ENCODE peak calls at places on chromosome 13, in nine cellular contexts. Z is heart left ventricle, A is breast epithelium, K is H1, U is sigmoid colon, I is adrenal gland, T is ovary, J is right lobe of liver, B is prostate gland. C is an unnamed sample. For H3K4me1, the result is how much of the 10 kb centered on the place peaks cover.

GRCh38 chr13:60369242-60369641 is 27.8 kb upstream of the TDRD3 start:
- DNase-seq in Z (no peak), A (no peak), K (no peak), U (no peak), I (no peak), T (no peak), J (no peak), B (no peak), C (no peak)

GRCh38 chr13:18949970-18950369 is 231.7 kb downstream of the TUBA3C start:
- DNase-seq in Z (no peak), A (no peak), K (no peak), U (no peak), I (no peak), T (no peak), J (no peak), B (no peak), C (no peak)

GRCh38 chr13:20713751-20714150 is 10.3 kb downstream of the IL17D start:
- DNase-seq in Z (no peak), A (no peak), K (no peak), U (no peak), I (peak), T (peak), J (no peak), B (no peak), C (no peak)

GRCh38 chr13:29196409-29197074 is 376.4 kb downstream of the MTUS2 start:
- DNase-seq in Z (no peak), A (no peak), K (no peak), U (no peak), I (no peak), T (no peak), J (no peak), B (no peak), C (no peak)

GRCh38 chr13:80499536-80500280 is 158.8 kb upstream of the SPRY2 start:
- DNase-seq in Z (no peak), A (no peak), K (no peak), U (no peak), I (no peak), T (no peak), J (no peak), B (no peak), C (no peak)

GRCh38 chr13:29847501-29847983 is 2.9 kb downstream of the UBL3 start:
- DNase-seq in Z (no peak), A (no peak), K (no peak), U (no peak), I (peak), T (peak), J (no peak), B (peak), C (no peak)

GRCh38 chr13:111627596-111627995 is 307.2 kb downstream of the TEX29 start:
- DNase-seq in Z (no peak), A (no peak), K (no peak), U (peak), I (no peak), T (no peak), J (no peak), B (no peak), C (no peak)

GRCh38 chr13:26052136-26052736 is 420 bp upstream of the SHISA2 start:
- DNase-seq in Z (no peak), A (no peak), K (no peak), U (no peak), I (no peak), T (no peak), J (no peak), B (no peak), C (no peak)

GRCh38 chr13:35144496-35144895 is 202.4 kb downstream of the NBEA start:
- DNase-seq in Z (no peak), A (no peak), K (no peak), U (no peak), I (peak), T (no peak), J (no peak), B (no peak), C (no peak)

GRCh38 chr13:94710081-94710809 is 2.1 kb downstream of the SOX21 start:
- DNase-seq in Z (no peak), A (no peak), K (no peak), U (no peak), I (no peak), T (no peak), J (no peak), B (no peak), C (no peak)

GRCh38 chr13:94708971-94709614 is 3.3 kb downstream of the SOX21 start:
- DNase-seq in Z (no peak), A (no peak), K (no peak), U (no peak), I (no peak), T (no peak), J (no peak), B (no peak), C (no peak)

GRCh38 chr13:94711561-94712286 is 621 bp downstream of the SOX21 start:
- DNase-seq in Z (no peak), A (no peak), K (no peak), U (peak), I (no peak), T (no peak), J (no peak), B (no peak), C (no peak)

GRCh38 chr13:94712287-94712811 is at the start of gene SOX21:
- DNase-seq in Z (no peak), A (no peak), K (no peak), U (no peak), I (no peak), T (no peak), J (no peak), B (peak), C (no peak)

DNA sequence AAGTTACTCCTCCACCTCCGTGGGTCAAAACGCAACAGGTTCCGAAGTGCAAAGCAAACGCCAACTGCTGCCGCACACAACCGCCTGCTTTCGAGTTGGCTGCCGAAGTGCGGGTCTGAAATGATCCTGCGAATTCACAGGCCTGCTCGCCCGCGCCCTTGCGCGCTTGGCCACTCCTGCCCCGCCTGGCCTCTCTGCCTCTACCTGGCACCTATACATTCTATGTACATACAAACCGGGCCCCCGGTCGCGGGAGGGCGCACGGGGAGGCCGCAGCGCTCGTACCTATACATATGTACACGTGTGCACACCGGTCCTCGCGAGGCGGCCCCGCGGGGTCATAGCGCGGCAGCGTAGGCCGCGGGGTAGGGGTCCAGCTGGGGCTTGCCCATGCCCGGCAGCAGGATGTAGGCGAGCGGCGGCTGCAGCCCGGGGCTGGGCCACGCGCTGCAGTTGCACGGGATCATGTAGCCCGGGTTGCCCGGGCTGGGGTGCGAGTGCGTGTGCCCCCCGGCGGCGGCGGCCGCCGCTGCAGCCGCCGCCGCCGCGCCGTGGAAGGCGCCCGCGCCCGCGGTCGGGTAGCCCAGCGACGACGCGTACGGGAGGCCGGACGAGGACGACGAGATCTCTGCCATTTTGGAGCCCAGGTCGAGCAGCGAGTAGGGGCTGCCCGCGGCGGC is 1.3 kb downstream of the SOX21 start:
- DNase-seq in Z (no peak), A (no peak), K (no peak), U (no peak), I (no peak), T (no peak), J (no peak), B (no peak), C (no peak)
- H3K4me3 ChIP-seq in Z (no peak), A (no peak), K (peak), U (peak), I (no peak), T (no peak), J (no peak), B (peak), C (no peak)

GRCh38 chr13:38349386-38350113 is at the start of gene UFM1:
- DNase-seq in Z (peak), A (peak), K (peak), U (peak), I (peak), T (peak), J (peak), B (peak), C (peak)
- TF ChIP-seq POLR2A in Z (peak), A (peak), K (no peak), U (peak), I (peak), T (peak), J (peak), B (peak), C (peak)

GRCh38 chr13:92804346-92804745 is 422.3 kb upstream of the GPC6 start:
- DNase-seq in Z (no peak), A (no peak), K (no peak), U (no peak), I (no peak), T (no peak), J (no peak), B (no peak), C (no peak)

GRCh38 chr13:92804926-92805325 is 421.7 kb upstream of the GPC6 start:
- DNase-seq in Z (no peak), A (no peak), K (no peak), U (no peak), I (no peak), T (no peak), J (no peak), B (no peak), C (no peak)

GRCh38 chr13:92807343-92807742 is 419.3 kb upstream of the GPC6 start:
- DNase-seq in Z (no peak), A (no peak), K (no peak), U (no peak), I (no peak), T (no peak), J (no peak), B (no peak), C (no peak)

GRCh38 chr13:92806215-92806614 is 420.4 kb upstream of the GPC6 start:
- DNase-seq in Z (no peak), A (no peak), K (no peak), U (no peak), I (peak), T (no peak), J (no peak), B (no peak), C (no peak)

GRCh38 chr13:92805766-92806165 is 420.8 kb upstream of the GPC6 start:
- DNase-seq in Z (no peak), A (no peak), K (no peak), U (no peak), I (no peak), T (no peak), J (no peak), B (no peak), C (no peak)
- H3K4me1 ChIP-seq in Z (under half), A (under half), K (under half), U (under half), I (under half), T (under half), J (under half), B (under half), C (under half)

DNA sequence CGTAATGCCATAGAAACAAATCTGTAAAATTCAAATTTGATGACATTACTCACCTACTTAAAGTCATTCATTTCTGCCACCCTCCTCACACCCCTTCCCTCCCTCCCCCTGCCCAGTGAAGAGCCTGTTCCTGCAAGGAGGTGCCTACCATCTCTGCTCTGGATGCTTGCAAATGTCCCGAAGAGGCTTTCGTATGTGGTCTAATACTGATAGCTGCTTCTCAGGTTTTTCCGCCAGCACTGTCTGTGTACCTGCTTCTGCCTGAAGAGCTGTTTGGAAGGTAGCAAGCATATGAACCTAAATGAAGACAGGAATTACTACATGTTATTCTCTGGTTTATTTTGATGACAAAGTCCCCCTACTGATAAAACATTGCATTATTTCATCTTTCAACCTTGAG is 57.1 kb downstream of the GPALPP1 start:
- DNase-seq in Z (no peak), A (no peak), K (no peak), U (no peak), I (no peak), T (no peak), J (no peak), B (no peak), C (no peak)
- H3K4me3 ChIP-seq in Z (peak), A (no peak), K (peak), U (peak), I (no peak), T (no peak), J (no peak), B (peak), C (peak)

DNA sequence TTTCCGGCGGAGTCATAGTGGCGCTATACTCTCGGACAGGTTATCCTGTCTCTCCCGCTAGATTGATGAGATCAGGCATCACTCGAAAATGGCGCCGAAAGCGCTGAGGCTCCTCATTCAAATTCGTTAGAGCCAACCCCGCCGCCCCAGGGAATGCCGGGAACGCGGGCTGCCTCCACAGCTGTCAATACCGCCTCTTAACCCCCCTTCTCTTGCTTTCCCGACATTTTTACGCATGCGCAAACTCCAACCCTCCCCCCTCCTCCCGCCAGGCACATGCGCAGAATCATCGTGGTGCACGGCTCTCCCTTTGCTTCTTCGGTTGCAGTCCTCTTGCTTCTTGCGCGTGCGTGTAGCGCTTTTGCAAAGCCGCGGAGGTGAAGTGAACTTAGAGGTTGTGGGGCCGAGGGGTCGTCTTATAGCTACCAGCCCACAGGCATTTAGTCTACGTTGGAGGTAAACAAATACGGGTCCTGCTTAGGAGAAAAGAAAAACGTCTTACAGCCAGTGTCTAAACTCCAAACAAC is 66.7 kb downstream of the KCNRG start:
- DNase-seq in Z (peak), A (peak), K (peak), U (peak), I (peak), T (peak), J (peak), B (peak), C (peak)
- TF ChIP-seq POLR2A in Z (no peak), A (no peak), K (no peak), U (peak), I (peak), T (no peak), J (peak), B (peak), C (peak)

GRCh38 chr13:102597029-102598015 is 536 bp downstream of the TPP2 start:
- DNase-seq in Z (no peak), A (no peak), K (no peak), U (peak), I (peak), T (peak), J (peak), B (no peak), C (no peak)

GRCh38 chr13:102591988-102592781 is 4.6 kb upstream of the TPP2 start:
- DNase-seq in Z (peak), A (peak), K (peak), U (peak), I (peak), T (peak), J (peak), B (peak), C (peak)

GRCh38 chr13:102599451-102600012 is 2.7 kb downstream of the TPP2 start:
- DNase-seq in Z (no peak), A (no peak), K (no peak), U (no peak), I (no peak), T (no peak), J (no peak), B (no peak), C (no peak)

GRCh38 chr13:102598061-102598460 is 1.3 kb downstream of the TPP2 start:
- DNase-seq in Z (no peak), A (no peak), K (no peak), U (no peak), I (no peak), T (no peak), J (no peak), B (no peak), C (no peak)

DNA sequence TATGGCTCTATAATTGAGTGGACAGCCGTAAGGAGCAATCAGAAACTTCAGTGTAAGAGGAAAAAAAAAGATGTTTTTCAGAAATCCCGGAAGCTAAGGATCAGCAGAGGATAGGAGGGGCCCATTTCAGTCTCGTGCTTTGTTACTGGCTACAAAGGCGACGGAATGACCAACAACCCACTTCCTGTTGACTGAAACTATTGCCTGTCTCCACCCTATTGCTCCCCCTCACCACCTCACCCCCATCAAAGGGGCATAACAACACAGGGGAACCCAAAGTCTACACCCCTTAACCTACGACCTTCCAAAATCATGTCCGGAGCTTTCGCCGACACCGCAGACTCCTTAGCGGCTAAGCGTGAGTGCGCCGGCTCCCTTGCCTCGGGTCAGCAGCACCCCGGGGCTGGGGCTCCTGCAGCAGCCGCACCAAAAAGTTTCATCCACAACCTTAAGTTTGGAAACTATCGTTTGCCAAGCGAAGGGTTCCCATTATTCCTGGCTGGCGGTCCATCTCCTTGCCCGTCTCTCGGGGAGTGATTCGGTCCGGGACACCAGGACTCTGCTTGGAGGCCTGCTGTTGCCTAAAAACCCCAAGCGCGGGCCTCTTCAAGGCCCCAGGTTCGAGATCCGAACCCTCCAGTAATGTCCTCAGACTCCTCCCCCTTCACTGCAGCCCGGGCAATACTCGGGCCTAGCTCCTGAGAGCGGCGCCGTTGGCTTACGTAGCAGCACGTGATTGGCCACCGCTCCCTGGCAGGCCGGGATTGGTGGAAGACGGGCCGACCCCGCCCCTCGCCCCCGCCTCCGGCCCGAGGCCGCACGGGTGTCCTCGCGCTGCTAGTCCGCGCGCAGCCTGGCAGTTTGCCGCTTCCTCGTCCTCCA is at the start of gene TPP2:
- DNase-seq in Z (peak), A (peak), K (peak), U (peak), I (peak), T (peak), J (peak), B (peak), C (peak)
- H3K4me1 ChIP-seq in Z (under half), A (under half), K (under half), U (under half), I (under half), T (under half), J (under half), B (under half), C (under half)

C was measured in gastrocnemius medialis.